ENCODE peak calls at places on chromosomes 13 and 19, in five cellular contexts. One of them, this sample, is unnamed.

GRCh38 chr19:17114414-17114831 is 38.8 kb downstream of the MYO9B start:
- DNase-seq in NCI-H774: no peak
- DNase-seq in substantia nigra: no peak
- DNase-seq in pancreas: no peak
- DNase-seq in SHP77: no peak
- DNase-seq in this sample: no peak

GRCh38 chr19:12994701-12995595 is at the start of gene NFIX:
- DNase-seq in NCI-H774: no peak
- DNase-seq in substantia nigra: no peak
- DNase-seq in pancreas: peak; percentile 53
- DNase-seq in SHP77: no peak
- DNase-seq in this sample: peak; percentile 75

GRCh38 chr13:76816394-76816793 is 69.8 kb downstream of the KCTD12 start:
- DNase-seq in NCI-H774: peak; percentile 40
- DNase-seq in substantia nigra: no peak
- DNase-seq in pancreas: no peak
- DNase-seq in SHP77: peak; percentile 92
- DNase-seq in this sample: no peak

GRCh38 chr13:51601601-51602348 is 17.5 kb downstream of the WDFY2 start:
- DNase-seq in NCI-H774: no peak
- DNase-seq in substantia nigra: no peak
- DNase-seq in pancreas: no peak
- DNase-seq in SHP77: no peak
- DNase-seq in this sample: no peak

GRCh38 chr19:50252111-50252886 is 48.9 kb downstream of the MYH14 start:
- DNase-seq in NCI-H774: no peak
- DNase-seq in substantia nigra: no peak
- DNase-seq in pancreas: no peak
- DNase-seq in SHP77: no peak
- DNase-seq in this sample: no peak

GRCh38 chr19:16062789-16063188 is 13.5 kb upstream of the TPM4 start:
- DNase-seq in NCI-H774: no peak
- DNase-seq in substantia nigra: no peak
- DNase-seq in pancreas: no peak
- DNase-seq in SHP77: peak; percentile 29
- DNase-seq in this sample: no peak

GRCh38 chr13:112346173-112346898 is 29.8 kb upstream of the SPACA7 start:
- DNase-seq in NCI-H774: peak; percentile 28
- DNase-seq in substantia nigra: no peak
- DNase-seq in pancreas: no peak
- DNase-seq in SHP77: peak; percentile 9
- DNase-seq in this sample: no peak

GRCh38 chr19:57830071-57830602 is at the start of gene ZNF587B:
- DNase-seq in NCI-H774: no peak
- DNase-seq in substantia nigra: no peak
- DNase-seq in pancreas: no peak
- DNase-seq in SHP77: no peak
- DNase-seq in this sample: peak; percentile 71

GRCh38 chr19:35901854-35902661 is at the start of gene HCST:
- DNase-seq in NCI-H774: no peak
- DNase-seq in substantia nigra: no peak
- DNase-seq in pancreas: peak; percentile 21
- DNase-seq in SHP77: no peak
- DNase-seq in this sample: no peak

This sample was measured in right lobe of liver.